ENCODE peak calls at places on chromosomes 4 and X, in seven cellular contexts. F, Q, K, E, H, T and D are unnamed samples.

GRCh38 chr4:86223472-86223871 is 136.4 kb downstream of the MAPK10 start:
- DNase-seq in F (peak), Q (no peak), K (no peak), E (no peak), H (peak), T (no peak), D (peak)

GRCh38 chr4:78797777-78798284 is 21.7 kb downstream of the BMP2K start:
- DNase-seq in F (no peak), Q (no peak), K (no peak), E (no peak), H (no peak), T (no peak), D (no peak)

GRCh38 chrX:6052111-6052745 is 176.4 kb downstream of the NLGN4X start:
- DNase-seq in F (no peak), Q (no peak), K (peak), E (no peak), H (peak), T (no peak), D (no peak)

GRCh38 chrX:9845574-9845948 is 59.3 kb downstream of the SHROOM2 start:
- DNase-seq in F (no peak), Q (no peak), K (no peak), E (no peak), H (no peak), T (no peak), D (no peak)

GRCh38 chr4:76376534-76376933 is 44.4 kb downstream of the CCDC158 start:
- DNase-seq in F (no peak), Q (no peak), K (no peak), E (no peak), H (no peak), T (no peak), D (no peak)

GRCh38 chr4:161256172-161256571 is 907.6 kb downstream of the FSTL5 start:
- DNase-seq in F (no peak), Q (no peak), K (no peak), E (no peak), H (peak), T (no peak), D (no peak)

GRCh38 chr4:6201580-6202091 is 1.3 kb upstream of the JAKMIP1 start:
- DNase-seq in F (peak), Q (no peak), K (no peak), E (peak), H (no peak), T (no peak), D (no peak)

GRCh38 chr4:127313767-127314166 is 319.0 kb upstream of the INTU start:
- DNase-seq in F (no peak), Q (no peak), K (no peak), E (no peak), H (no peak), T (no peak), D (no peak)

GRCh38 chrX:69028006-69028760 is 137.1 kb downstream of the PJA1 start:
- DNase-seq in F (peak), Q (peak), K (no peak), E (no peak), H (no peak), T (no peak), D (no peak)

GRCh38 chr4:127759893-127760292 is 22.2 kb upstream of the HSPA4L start:
- DNase-seq in F (no peak), Q (no peak), K (no peak), E (no peak), H (no peak), T (no peak), D (no peak)

GRCh38 chr4:109183851-109184345 is 118.6 kb downstream of the COL25A1 start:
- DNase-seq in F (no peak), Q (no peak), K (no peak), E (no peak), H (no peak), T (no peak), D (no peak)

GRCh38 chr4:22241415-22241814 is 274.5 kb downstream of the ADGRA3 start:
- DNase-seq in F (no peak), Q (no peak), K (no peak), E (no peak), H (no peak), T (no peak), D (no peak)

GRCh38 chr4:22240814-22241213 is 275.1 kb downstream of the ADGRA3 start:
- DNase-seq in F (no peak), Q (no peak), K (no peak), E (no peak), H (no peak), T (no peak), D (no peak)

GRCh38 chr4:22237155-22237751 is 278.6 kb downstream of the ADGRA3 start:
- DNase-seq in F (peak), Q (no peak), K (no peak), E (no peak), H (no peak), T (no peak), D (no peak)

GRCh38 chr4:22237846-22238513 is 277.9 kb downstream of the ADGRA3 start:
- DNase-seq in F (no peak), Q (no peak), K (no peak), E (no peak), H (no peak), T (no peak), D (no peak)

GRCh38 chr4:22238742-22239141 is 277.1 kb downstream of the ADGRA3 start:
- DNase-seq in F (no peak), Q (no peak), K (no peak), E (no peak), H (no peak), T (no peak), D (no peak)
- H3K4me3 ChIP-seq in F (no peak), Q (no peak), K (no peak), E (no peak), H (no peak), T (no peak), D (no peak)

GRCh38 chrX:70029790-70030189 is 19.9 kb downstream of the AWAT2 start:
- DNase-seq in F (no peak), Q (no peak), K (no peak), E (no peak), H (no peak), T (no peak), D (no peak)
- TF ChIP-seq CTCF in F (no peak), Q (no peak), K (no peak), E (no peak), H (no peak), T (no peak), D (no peak)

DNA sequence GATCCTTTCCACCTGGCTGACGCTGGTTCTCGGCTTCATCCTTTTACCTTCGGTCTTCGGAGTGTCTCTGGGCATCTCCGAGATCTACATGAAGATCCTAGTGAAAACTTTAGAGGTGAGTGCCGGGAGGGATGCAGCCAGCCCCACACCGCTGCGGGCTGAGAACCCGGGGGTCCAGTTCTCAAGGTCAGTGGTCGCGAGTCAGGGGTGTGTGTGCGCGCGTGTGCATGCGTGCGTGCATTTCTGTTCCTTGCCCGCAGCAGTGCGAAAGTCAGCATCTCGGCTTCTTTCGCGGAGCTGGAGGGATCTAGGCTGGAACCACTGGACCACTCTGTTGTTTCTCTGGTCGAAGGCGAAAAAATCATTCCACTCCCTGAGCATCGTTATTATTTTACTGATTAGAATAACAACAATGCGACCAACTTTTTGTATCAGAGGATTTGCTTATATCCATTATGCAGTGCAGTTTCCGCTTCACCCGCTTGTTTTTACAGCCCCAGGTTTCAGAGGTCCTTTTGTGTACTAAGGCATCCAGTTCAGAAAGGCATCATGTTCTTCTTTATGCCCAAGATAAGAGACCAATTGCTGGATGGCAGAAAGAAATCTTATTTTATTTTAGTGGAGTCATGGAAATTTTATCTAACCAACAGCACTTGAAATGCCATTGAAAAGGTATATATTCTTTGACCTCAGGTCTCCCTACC is 893 bp downstream of the GPAT3 start:
- DNase-seq in F (no peak), Q (no peak), K (no peak), E (no peak), H (peak), T (no peak), D (no peak)
- H3K4me3 ChIP-seq in F (peak), Q (peak), K (peak), E (peak), H (peak), T (peak), D (peak)

GRCh38 chr4:24664956-24665355 is 80.6 kb upstream of the DHX15 start:
- DNase-seq in F (no peak), Q (no peak), K (no peak), E (no peak), H (no peak), T (no peak), D (no peak)

GRCh38 chr4:24671824-24672223 is 87.5 kb upstream of the DHX15 start:
- DNase-seq in F (no peak), Q (no peak), K (no peak), E (no peak), H (no peak), T (no peak), D (no peak)

GRCh38 chr4:24666316-24666715 is 82.0 kb upstream of the DHX15 start:
- DNase-seq in F (no peak), Q (no peak), K (no peak), E (no peak), H (no peak), T (no peak), D (no peak)

GRCh38 chr4:24669751-24670150 is 85.4 kb upstream of the DHX15 start:
- DNase-seq in F (no peak), Q (no peak), K (no peak), E (no peak), H (no peak), T (no peak), D (no peak)

GRCh38 chr4:24666816-24667477 is 82.6 kb upstream of the DHX15 start:
- DNase-seq in F (no peak), Q (no peak), K (no peak), E (no peak), H (no peak), T (no peak), D (no peak)
- TF ChIP-seq CTCF in F (no peak), Q (no peak), K (no peak), E (no peak), H (no peak), T (no peak), D (no peak)

GRCh38 chrX:1323315-1323714 is 13.3 kb upstream of the IL3RA start:
- DNase-seq in F (peak), Q (peak), K (no peak), E (no peak), H (no peak), T (peak), D (peak)
- H3K4me3 ChIP-seq in F (no peak), Q (no peak), K (no peak), E (no peak), H (no peak), T (no peak), D (no peak)

GRCh38 chr4:177077095-177077494 is 232.6 kb upstream of the NEIL3 start:
- DNase-seq in F (no peak), Q (no peak), K (no peak), E (no peak), H (no peak), T (no peak), D (no peak)
- TF ChIP-seq CTCF in F (no peak), Q (no peak), K (no peak), E (no peak), H (no peak), T (no peak), D (no peak)

DNA sequence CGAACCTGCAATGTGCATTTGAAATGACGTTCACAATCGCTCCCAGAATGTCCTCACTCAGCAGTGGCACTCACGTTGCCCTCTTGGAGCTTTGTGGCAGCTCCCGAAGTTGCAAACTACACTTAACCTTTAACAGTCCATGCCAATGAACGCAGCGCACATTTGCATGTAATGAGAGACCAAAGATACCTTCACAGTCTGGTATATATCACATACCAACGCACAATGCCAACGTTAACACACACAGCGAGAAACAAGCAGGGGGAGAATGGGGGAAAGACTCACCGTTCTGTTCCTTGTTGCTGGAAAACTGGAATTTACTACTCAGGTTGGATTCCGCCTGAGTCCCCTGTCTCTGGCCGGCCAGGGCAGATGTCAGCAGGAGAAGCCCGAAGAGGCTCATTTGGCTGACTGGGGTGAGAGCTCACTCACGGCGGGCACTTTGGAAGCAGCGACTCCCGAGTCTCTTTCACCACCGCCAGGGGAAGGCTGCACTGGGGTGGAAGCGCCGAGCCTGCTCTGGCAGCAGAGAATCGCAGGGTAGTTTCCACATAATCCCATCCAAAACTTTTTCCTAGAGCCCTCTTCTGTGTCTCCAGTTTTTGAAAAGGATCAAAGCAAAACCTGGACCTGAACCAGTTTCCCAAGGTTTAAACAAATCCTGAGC is 965 bp downstream of the PDGFC start:
- DNase-seq in F (no peak), Q (peak), K (peak), E (peak), H (no peak), T (peak), D (no peak)
- H3K4me3 ChIP-seq in F (no peak), Q (no peak), K (peak), E (peak), H (peak), T (peak), D (peak)

DNA sequence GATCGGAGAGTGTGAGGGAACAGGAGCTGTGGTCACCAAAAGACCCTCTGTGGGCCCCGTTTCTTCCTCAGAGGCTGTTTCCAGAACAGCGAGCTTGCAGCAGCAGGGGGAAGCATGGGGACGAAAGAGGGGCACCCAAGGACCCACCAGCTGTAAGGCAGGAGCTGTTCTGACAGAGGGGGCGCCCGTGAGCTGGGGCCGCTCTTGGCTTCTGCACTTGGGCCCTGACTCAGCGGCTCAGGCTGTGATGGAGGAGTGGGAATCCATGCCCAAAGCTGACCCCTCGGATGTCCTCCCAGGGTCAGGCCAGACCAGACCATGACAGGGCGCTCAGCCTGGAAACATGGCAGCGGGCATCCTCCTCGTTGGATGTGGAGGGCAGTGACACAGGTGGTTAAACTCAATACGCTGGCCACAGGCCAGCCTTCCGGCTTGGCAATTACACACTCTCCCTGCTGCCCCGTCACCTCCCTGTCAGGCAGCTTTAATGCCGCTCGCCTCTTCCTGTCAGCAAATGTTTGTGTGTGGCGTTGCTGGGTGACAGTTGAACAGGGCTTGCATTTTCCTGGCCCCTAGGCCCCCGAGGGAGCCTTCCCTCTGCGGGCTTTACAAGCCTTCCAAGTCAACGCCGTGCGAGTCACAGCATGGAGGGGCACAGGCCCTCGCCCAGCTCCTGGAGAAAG is 620.2 kb downstream of the BCOR start:
- DNase-seq in F (peak), Q (no peak), K (no peak), E (no peak), H (peak), T (no peak), D (no peak)
- TF ChIP-seq CTCF in F (peak), Q (no peak), K (no peak), E (no peak), H (no peak), T (no peak), D (peak)